ENCODE peak calls at places on chromosomes 16 and 17, in seven cellular contexts. R is kidney glomerular epithelial cell, P is Right ventricle myocardium superior, G is HS-5, M is iPS DF 6.9, Q is B cell, U is RWPE1. X is an unnamed sample.

GRCh38 chr17:30113213-30113612 is 3.4 kb upstream of the NSRP1 start:
- DNase-seq in G (no peak), R (no peak), Q (no peak), U (no peak), M (no peak), P (no peak), X (peak)

GRCh38 chr17:69609495-69610315 is 195.2 kb downstream of the MAP2K6 start:
- DNase-seq in P (no peak), M (peak), U (peak), G (no peak), R (peak), Q (no peak), X (peak)

GRCh38 chr17:63622571-63623390 is 564 bp downstream of the MAP3K3 start:
- DNase-seq in U (peak), G (no peak), M (no peak), Q (peak), P (peak), R (peak), X (peak)

GRCh38 chr17:83136931-83137330 is 57.5 kb downstream of the METRNL start:
- DNase-seq in G (no peak), M (no peak), Q (no peak), P (peak), R (no peak), U (no peak), X (no peak)

GRCh38 chr16:84730406-84731106 is 30.8 kb downstream of the USP10 start:
- DNase-seq in U (peak), M (no peak), G (peak), R (peak), Q (peak), P (peak), X (peak)

GRCh38 chr16:81607805-81608514 is 163.4 kb downstream of the CMIP start:
- DNase-seq in P (no peak), M (no peak), G (no peak), U (no peak), R (no peak), Q (no peak), X (no peak)

GRCh38 chr17:29579866-29580771 is 9.3 kb downstream of the GIT1 start:
- DNase-seq in P (peak), G (no peak), R (peak), U (peak), Q (peak), M (no peak), X (peak)

GRCh38 chr17:19629449-19629848 is 19.1 kb upstream of the ALDH3A2 start:
- DNase-seq in P (no peak), R (no peak), Q (no peak), G (no peak), U (no peak), M (no peak), X (no peak)

GRCh38 chr16:47866431-47866830 is 289.4 kb downstream of the ABCC12 start:
- DNase-seq in M (no peak), R (no peak), G (no peak), U (no peak), Q (no peak), P (no peak), X (no peak)

GRCh38 chr17:65294184-65294719 is 157.1 kb downstream of the RGS9 start:
- DNase-seq in Q (no peak), R (peak), M (peak), U (peak), P (peak), G (peak), X (peak)

GRCh38 chr16:81327483-81328196 is 12.9 kb downstream of the GAN start:
- DNase-seq in Q (no peak), U (peak), G (no peak), P (no peak), R (no peak), M (no peak), X (no peak)

GRCh38 chr17:57940653-57941329 is 14.4 kb downstream of the CUEDC1 start:
- DNase-seq in P (no peak), G (no peak), R (no peak), U (no peak), Q (peak), M (no peak), X (no peak)

GRCh38 chr16:22192261-22193133 is 13.6 kb upstream of the EEF2K start:
- DNase-seq in R (no peak), M (no peak), P (peak), U (peak), Q (peak), G (peak), X (peak)

GRCh38 chr17:40526668-40527067 is 25.2 kb upstream of the TNS4 start:
- DNase-seq in G (no peak), U (no peak), Q (no peak), P (peak), R (no peak), M (no peak), X (no peak)

GRCh38 chr17:28788100-28788499 is 44.3 kb downstream of the TRAF4 start:
- DNase-seq in M (no peak), P (no peak), R (no peak), G (no peak), U (no peak), Q (no peak), X (no peak)